ENCODE peak calls at places on chromosomes 11 and 22, in five cellular contexts. Y is central memory CD4-positive, alpha-beta T cell; D is testis; N is lung; L is activated CD8-positive, alpha-beta memory T cell treated with anti-CD3 and anti-CD28 coated beads, Interleukin-2, amount 50 U/mL, for 4 hours. Z is an unnamed sample.

GRCh38 chr11:69384548-69385465 is 90.9 kb downstream of the MYEOV start:
- DNase-seq in Y (no peak), D (peak; percentile 9), N (no peak), L (no peak), Z (no peak)

GRCh38 chr11:17734986-17735822 is 623 bp downstream of the KCNC1 start:
- DNase-seq in Y (no peak), D (peak; percentile 70), N (peak; percentile 62), L (no peak), Z (no peak)

GRCh38 chr11:97856666-97857065 is 1164.1 kb upstream of the CNTN5 start:
- DNase-seq in Y (no peak), D (no peak), N (no peak), L (no peak), Z (no peak)

GRCh38 chr11:27423125-27423524 is 49.5 kb downstream of the LGR4 start:
- DNase-seq in Y (no peak), D (no peak), N (no peak), L (no peak), Z (no peak)

GRCh38 chr11:17403977-17404759 is 15.7 kb upstream of the KCNJ11 start:
- DNase-seq in Y (no peak), D (no peak), N (no peak), L (no peak), Z (no peak)

GRCh38 chr11:102139081-102139498 is 28.8 kb downstream of the YAP1 start:
- DNase-seq in Y (no peak), D (no peak), N (no peak), L (no peak), Z (no peak)

GRCh38 chr11:86637976-86638375 is 34.4 kb downstream of the ME3 start:
- DNase-seq in Y (no peak), D (no peak), N (no peak), L (no peak), Z (no peak)

GRCh38 chr22:25085930-25086901 is 113.4 kb upstream of the CRYBB3 start:
- DNase-seq in Y (no peak), D (peak; percentile 41), N (no peak), L (no peak), Z (no peak)

GRCh38 chr11:119816660-119817059 is 87.7 kb upstream of the NECTIN1 start:
- DNase-seq in Y (no peak), D (no peak), N (no peak), L (no peak), Z (no peak)

GRCh38 chr11:108084811-108085210 is 36.6 kb upstream of the ACAT1 start:
- DNase-seq in Y (no peak), D (no peak), N (no peak), L (no peak), Z (no peak)

GRCh38 chr11:77381749-77382693 is 80.5 kb upstream of the GDPD4 start:
- DNase-seq in Y (no peak), D (no peak), N (no peak), L (no peak), Z (no peak)

GRCh38 chr11:72972541-72973128 is 158.4 kb downstream of the ATG16L2 start:
- DNase-seq in Y (no peak), D (no peak), N (no peak), L (no peak), Z (no peak)

GRCh38 chr22:48794906-48795305 is 1032.8 kb downstream of the BRD1 start:
- DNase-seq in Y (no peak), D (no peak), N (peak; percentile 19), L (no peak), Z (no peak)

GRCh38 chr11:762421-763072 is 14.7 kb downstream of the GATD1 start:
- DNase-seq in Y (no peak), D (no peak), N (peak; percentile 56), L (no peak), Z (no peak)

GRCh38 chr11:1880746-1881441 is 10.8 kb downstream of the PRR33 start:
- DNase-seq in Y (no peak), D (no peak), N (no peak), L (no peak), Z (no peak)

GRCh38 chr22:39946571-39947407 is 13.4 kb upstream of the TMA7B start:
- DNase-seq in Y (no peak), D (peak; percentile 81), N (no peak), L (no peak), Z (no peak)

GRCh38 chr11:70802185-70802584 is 403.9 kb downstream of the CTTN start:
- DNase-seq in Y (no peak), D (no peak), N (no peak), L (no peak), Z (no peak)

GRCh38 chr11:44977493-44977984 is 26.9 kb upstream of the TP53I11 start:
- DNase-seq in Y (peak; percentile 10), D (no peak), N (no peak), L (no peak), Z (peak; percentile 30)

GRCh38 chr11:3824714-3825472 is 15.9 kb downstream of the RHOG start:
- DNase-seq in Y (peak; percentile 71), D (peak; percentile 45), N (peak; percentile 70), L (peak; percentile 86), Z (peak; percentile 75)

Z was measured in naive thymus-derived CD4-positive, alpha-beta T cell.